ENCODE peak calls at places on chromosomes 7 and 10, in seven cellular contexts. E is astrocyte, K is uterus, V is heart right ventricle, C is transverse colon, M is vagina, N is pancreas. A is an unnamed sample.

GRCh38 chr10:5504146-5505072 is 5.0 kb upstream of the CALML5 start:
- DNase-seq in E (no peak), K (no peak), V (no peak), C (peak; percentile 8), M (no peak), N (no peak), A (no peak)

GRCh38 chr10:126199221-126199998 is 188.9 kb downstream of the ADAM12 start:
- DNase-seq in E (peak; percentile 100), K (no peak), V (no peak), C (no peak), M (no peak), N (no peak), A (no peak)

GRCh38 chr10:90321132-90321816 is 536.6 kb downstream of the HTR7 start:
- DNase-seq in E (peak; percentile 53), K (no peak), V (no peak), C (no peak), M (no peak), N (no peak), A (no peak)

GRCh38 chr7:36005286-36005685 is 147.8 kb upstream of the EEPD1 start:
- DNase-seq in E (no peak), K (no peak), V (no peak), C (no peak), M (peak; percentile 3), N (no peak), A (no peak)

GRCh38 chr10:29407280-29407858 is 118.5 kb downstream of the LYZL1 start:
- DNase-seq in E (no peak), K (no peak), V (no peak), C (no peak), M (no peak), N (no peak), A (no peak)

GRCh38 chr7:723541-723940 is 3.0 kb upstream of the DNAAF5 start:
- DNase-seq in E (no peak), K (no peak), V (no peak), C (no peak), M (peak; percentile 55), N (no peak), A (no peak)

GRCh38 chr7:85103352-85103751 is 83.5 kb downstream of the SEMA3D start:
- DNase-seq in E (no peak), K (peak; percentile 24), V (peak; percentile 8), C (no peak), M (no peak), N (no peak), A (peak; percentile 67)

GRCh38 chr10:34047389-34047788 is 712.9 kb upstream of the NRP1 start:
- DNase-seq in E (no peak), K (no peak), V (no peak), C (no peak), M (no peak), N (no peak), A (no peak)

GRCh38 chr10:101710064-101710695 is 15.2 kb upstream of the FBXW4 start:
- DNase-seq in E (peak; percentile 6), K (no peak), V (no peak), C (no peak), M (no peak), N (no peak), A (no peak)

GRCh38 chr7:26525413-26526287 is 234.0 kb downstream of the SNX10 start:
- DNase-seq in E (no peak), K (no peak), V (no peak), C (peak; percentile 28), M (no peak), N (no peak), A (no peak)

GRCh38 chr7:34530211-34530610 is 127.8 kb upstream of the NPSR1 start:
- DNase-seq in E (no peak), K (no peak), V (no peak), C (no peak), M (no peak), N (no peak), A (no peak)

GRCh38 chr7:42198296-42198695 is 38.7 kb downstream of the GLI3 start:
- DNase-seq in E (peak; percentile 37), K (peak; percentile 85), V (no peak), C (no peak), M (no peak), N (no peak), A (no peak)

GRCh38 chr7:77354914-77355313 is 61.2 kb downstream of the GSAP start:
- DNase-seq in E (no peak), K (no peak), V (no peak), C (no peak), M (no peak), N (no peak), A (no peak)

GRCh38 chr7:66279912-66280311 is 74.8 kb downstream of the TPST1 start:
- DNase-seq in E (no peak), K (no peak), V (no peak), C (no peak), M (no peak), N (no peak), A (no peak)

GRCh38 chr7:148262721-148263229 is 327.8 kb upstream of the C7orf33 start:
- DNase-seq in E (no peak), K (peak; percentile 52), V (peak; percentile 49), C (peak; percentile 71), M (no peak), N (peak; percentile 34), A (peak; percentile 75)

GRCh38 chr10:531541-531940 is 157.9 kb downstream of the DIP2C start:
- DNase-seq in E (no peak), K (peak; percentile 6), V (no peak), C (no peak), M (no peak), N (no peak), A (peak; percentile 48)

GRCh38 chr7:128247640-128248194 is 6.6 kb downstream of the LEP start:
- DNase-seq in E (peak; percentile 18), K (no peak), V (no peak), C (no peak), M (no peak), N (no peak), A (no peak)

GRCh38 chr7:30893357-30893756 is 18.3 kb upstream of the AQP1 start:
- DNase-seq in E (peak; percentile 29), K (no peak), V (peak; percentile 65), C (no peak), M (no peak), N (peak; percentile 71), A (peak; percentile 70)

GRCh38 chr10:124669824-124670654 is 74.1 kb downstream of the FAM53B start:
- DNase-seq in E (no peak), K (no peak), V (no peak), C (no peak), M (no peak), N (no peak), A (no peak)
- H3K27ac ChIP-seq in E (no peak overlapping the region), K (peak overlapping the region; percentile 72), V (peak overlapping the region; percentile 36), C (no peak overlapping the region), M (no peak overlapping the region), N (no peak overlapping the region), A (no peak overlapping the region)

DNA sequence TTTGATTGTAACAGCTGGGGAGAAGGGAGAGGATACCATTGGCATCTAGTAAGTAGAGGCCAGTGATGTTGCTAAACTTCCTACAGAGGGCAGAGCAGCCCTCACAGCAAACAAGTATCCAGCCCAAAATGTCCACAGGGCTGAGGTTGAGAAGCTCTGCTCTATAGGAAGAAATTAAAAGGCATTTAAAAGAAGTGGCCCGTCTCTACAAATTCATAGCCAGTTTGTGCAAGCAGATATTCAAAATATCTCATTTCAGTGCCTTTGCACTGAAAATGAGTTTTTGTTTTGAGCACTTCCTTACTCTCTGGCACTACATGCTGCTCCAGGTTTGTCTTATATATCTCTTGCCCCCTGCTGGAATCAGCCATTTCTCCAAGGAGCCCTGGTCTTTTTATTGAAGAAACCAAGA is 330.0 kb downstream of the BBS9 start:
- DNase-seq in E (peak; percentile 29), K (no peak), V (no peak), C (no peak), M (no peak), N (no peak), A (no peak)
- TF ChIP-seq CTCF in E (peak; percentile 25), K (no peak), V (peak; percentile 50), C (peak; percentile 29), M (no peak), N (no peak), A (peak; percentile 36)

GRCh38 chr7:106888204-106888603 is 23.1 kb downstream of the PIK3CG start:
- DNase-seq in E (no peak), K (no peak), V (no peak), C (no peak), M (no peak), N (no peak), A (no peak)
- H3K36me3 ChIP-seq in E (no peaks in the 10 kb centered on the region), K (no peaks in the 10 kb centered on the region), V (no peaks in the 10 kb centered on the region), C (no peaks in the 10 kb centered on the region), M (no peaks in the 10 kb centered on the region), N (no peaks in the 10 kb centered on the region), A (no peaks in the 10 kb centered on the region)

GRCh38 chr10:104301907-104302690 is 33.1 kb downstream of the GSTO2 start:
- DNase-seq in E (no peak), K (no peak), V (no peak), C (no peak), M (no peak), N (no peak), A (no peak)
- H3K27ac ChIP-seq in E (peak overlapping the region; percentile 100), K (no peak overlapping the region), V (peak overlapping the region; percentile 86), C (no peak overlapping the region), M (no peak overlapping the region), N (no peak overlapping the region), A (peak overlapping the region; percentile 95)

DNA sequence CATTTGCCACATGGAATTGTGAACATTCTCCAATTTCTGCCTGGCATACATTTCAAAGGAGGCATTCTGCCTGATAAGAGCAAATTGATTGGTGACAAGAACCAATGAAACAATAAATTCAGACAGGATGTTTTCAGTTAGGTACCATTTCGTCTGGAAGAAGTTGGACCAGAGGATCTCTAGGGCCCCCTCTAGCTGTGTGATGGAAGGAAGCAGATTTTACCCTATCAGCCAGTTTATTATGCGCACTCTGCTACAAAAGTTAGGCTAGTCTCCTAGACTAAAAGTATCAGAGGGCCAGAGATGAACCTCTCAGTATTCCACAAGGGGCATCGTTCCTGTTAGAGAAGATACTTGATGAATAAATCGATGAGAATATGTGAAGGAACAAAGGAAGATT is 118.0 kb downstream of the BUB3 start:
- DNase-seq in E (no peak), K (no peak), V (no peak), C (no peak), M (no peak), N (no peak), A (no peak)
- TF ChIP-seq CTCF in E (no peak), K (no peak), V (no peak), C (no peak), M (no peak), N (no peak), A (no peak)